ENCODE peak calls at places on chromosome 13, in six cellular contexts. One of them, this sample, is unnamed.

GRCh38 chr13:92802776-92803175 is 423.8 kb upstream of the GPC6 start:
- DNase-seq in neuronal stem cell: no peak
- DNase-seq in hepatocyte: no peak
- DNase-seq in endodermal cell: no peak
- DNase-seq in mammary epithelial cell: no peak
- DNase-seq in BE2C: no peak
- DNase-seq in this sample: no peak

GRCh38 chr13:33388254-33388998 is 102.9 kb upstream of the STARD13 start:
- DNase-seq in neuronal stem cell: no peak
- DNase-seq in hepatocyte: peak
- DNase-seq in endodermal cell: no peak
- DNase-seq in mammary epithelial cell: peak
- DNase-seq in BE2C: no peak
- DNase-seq in this sample: no peak

GRCh38 chr13:46213242-46213641 is 1.5 kb downstream of the LRRC63 start:
- DNase-seq in neuronal stem cell: no peak
- DNase-seq in hepatocyte: no peak
- DNase-seq in endodermal cell: no peak
- DNase-seq in mammary epithelial cell: no peak
- DNase-seq in BE2C: no peak
- DNase-seq in this sample: no peak

GRCh38 chr13:97659602-97660001 is 225.6 kb downstream of the RAP2A start:
- DNase-seq in neuronal stem cell: peak
- DNase-seq in hepatocyte: peak
- DNase-seq in endodermal cell: no peak
- DNase-seq in mammary epithelial cell: no peak
- DNase-seq in BE2C: peak
- DNase-seq in this sample: no peak

GRCh38 chr13:102769679-102770078 is 3.9 kb downstream of the TEX30 start:
- DNase-seq in neuronal stem cell: no peak
- DNase-seq in hepatocyte: no peak
- DNase-seq in endodermal cell: no peak
- DNase-seq in mammary epithelial cell: peak
- DNase-seq in BE2C: no peak
- DNase-seq in this sample: no peak

GRCh38 chr13:42497798-42498197 is 76.2 kb upstream of the TNFSF11 start:
- DNase-seq in neuronal stem cell: no peak
- DNase-seq in hepatocyte: peak
- DNase-seq in endodermal cell: no peak
- DNase-seq in mammary epithelial cell: peak
- DNase-seq in BE2C: no peak
- DNase-seq in this sample: no peak

GRCh38 chr13:33276581-33276980 is 9.0 kb downstream of the STARD13 start:
- DNase-seq in neuronal stem cell: no peak
- DNase-seq in hepatocyte: no peak
- DNase-seq in endodermal cell: no peak
- DNase-seq in mammary epithelial cell: no peak
- DNase-seq in BE2C: no peak
- DNase-seq in this sample: no peak

GRCh38 chr13:21974741-21975140 is 303.9 kb downstream of the FGF9 start:
- DNase-seq in neuronal stem cell: no peak
- DNase-seq in hepatocyte: no peak
- DNase-seq in endodermal cell: no peak
- DNase-seq in mammary epithelial cell: no peak
- DNase-seq in BE2C: no peak
- DNase-seq in this sample: no peak

GRCh38 chr13:106371024-106371423 is 164.4 kb downstream of the EFNB2 start:
- DNase-seq in neuronal stem cell: no peak
- DNase-seq in hepatocyte: no peak
- DNase-seq in endodermal cell: no peak
- DNase-seq in mammary epithelial cell: no peak
- DNase-seq in BE2C: no peak
- DNase-seq in this sample: no peak

GRCh38 chr13:41011382-41011956 is 7.6 kb downstream of the ELF1 start:
- DNase-seq in neuronal stem cell: no peak
- DNase-seq in hepatocyte: no peak
- DNase-seq in endodermal cell: no peak
- DNase-seq in mammary epithelial cell: no peak
- DNase-seq in BE2C: no peak
- DNase-seq in this sample: no peak

GRCh38 chr13:90232291-90232690 is 1115.2 kb upstream of the MIR17HG start:
- DNase-seq in neuronal stem cell: no peak
- DNase-seq in hepatocyte: no peak
- DNase-seq in endodermal cell: no peak
- DNase-seq in mammary epithelial cell: no peak
- DNase-seq in BE2C: no peak
- DNase-seq in this sample: no peak

GRCh38 chr13:80572308-80572676 is 231.4 kb upstream of the SPRY2 start:
- DNase-seq in neuronal stem cell: no peak
- DNase-seq in hepatocyte: no peak
- DNase-seq in endodermal cell: no peak
- DNase-seq in mammary epithelial cell: no peak
- DNase-seq in BE2C: no peak
- DNase-seq in this sample: no peak

GRCh38 chr13:31201341-31202024 is 1.7 kb downstream of the B3GLCT start:
- DNase-seq in neuronal stem cell: no peak
- DNase-seq in hepatocyte: no peak
- DNase-seq in endodermal cell: no peak
- DNase-seq in mammary epithelial cell: peak
- DNase-seq in BE2C: peak
- DNase-seq in this sample: peak
- H3K4me3 ChIP-seq in neuronal stem cell: peak
- H3K4me3 ChIP-seq in hepatocyte: peak
- H3K4me3 ChIP-seq in endodermal cell: peak
- H3K4me3 ChIP-seq in mammary epithelial cell: peak
- H3K4me3 ChIP-seq in BE2C: peak
- H3K4me3 ChIP-seq in this sample: no peak

GRCh38 chr13:53382008-53382407 is 353.4 kb downstream of the OLFM4 start:
- DNase-seq in neuronal stem cell: no peak
- DNase-seq in hepatocyte: no peak
- DNase-seq in endodermal cell: peak
- DNase-seq in mammary epithelial cell: no peak
- DNase-seq in BE2C: no peak
- DNase-seq in this sample: no peak

DNA sequence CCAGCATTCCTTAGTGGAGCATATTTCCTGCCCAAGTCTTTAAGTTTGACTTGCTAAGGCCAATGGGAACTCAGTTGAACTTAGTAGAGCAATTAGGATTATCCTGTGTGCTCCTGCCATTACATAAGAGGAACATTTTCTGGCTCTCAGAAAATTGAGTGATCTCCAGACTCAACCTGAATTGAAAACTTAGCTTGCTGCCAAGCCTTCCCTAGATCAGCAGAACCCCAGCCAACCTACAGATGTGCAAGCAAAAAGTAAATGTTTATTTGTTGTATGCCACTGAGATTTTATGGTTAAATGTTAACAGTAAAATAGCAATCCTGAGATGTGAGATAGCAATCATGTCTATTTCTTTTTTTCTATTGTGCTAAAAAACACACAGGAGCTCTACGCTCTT is 350.9 kb downstream of the OLFM4 start:
- DNase-seq in neuronal stem cell: no peak
- DNase-seq in hepatocyte: no peak
- DNase-seq in endodermal cell: no peak
- DNase-seq in mammary epithelial cell: no peak
- DNase-seq in BE2C: no peak
- DNase-seq in this sample: no peak
- H3K4me3 ChIP-seq in neuronal stem cell: no peak
- H3K4me3 ChIP-seq in hepatocyte: no peak
- H3K4me3 ChIP-seq in endodermal cell: no peak
- H3K4me3 ChIP-seq in mammary epithelial cell: no peak
- H3K4me3 ChIP-seq in BE2C: no peak
- H3K4me3 ChIP-seq in this sample: no peak

DNA sequence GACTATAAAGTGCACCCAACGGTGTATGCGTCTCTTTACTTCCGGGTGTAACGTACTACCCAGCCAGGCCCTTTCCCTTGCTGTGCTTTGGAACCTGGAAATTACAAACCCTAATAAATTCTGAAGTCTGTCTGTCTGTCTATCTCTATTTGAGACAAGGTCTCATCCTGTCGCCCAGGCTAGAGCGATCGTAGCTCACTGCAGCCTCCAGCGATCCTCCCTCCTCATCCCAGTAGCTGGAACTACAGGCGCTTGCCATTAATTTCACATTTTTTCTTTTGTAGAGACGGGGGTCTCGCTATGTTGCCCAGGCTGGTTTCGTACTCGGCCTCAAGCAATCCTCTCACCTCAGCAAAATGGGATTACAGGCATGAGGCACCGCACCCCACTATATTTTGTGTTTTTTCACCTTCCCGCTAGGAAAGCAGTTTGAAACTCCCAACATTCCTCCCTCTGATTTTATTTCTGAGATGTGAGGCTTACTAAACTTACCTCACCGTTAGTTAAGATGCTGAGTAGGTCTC is 471 bp upstream of the RNF6 start:
- DNase-seq in neuronal stem cell: no peak
- DNase-seq in hepatocyte: no peak
- DNase-seq in endodermal cell: no peak
- DNase-seq in mammary epithelial cell: no peak
- DNase-seq in BE2C: no peak
- DNase-seq in this sample: no peak
- H3K4me3 ChIP-seq in neuronal stem cell: peak
- H3K4me3 ChIP-seq in hepatocyte: peak
- H3K4me3 ChIP-seq in endodermal cell: peak
- H3K4me3 ChIP-seq in mammary epithelial cell: peak
- H3K4me3 ChIP-seq in BE2C: peak
- H3K4me3 ChIP-seq in this sample: peak

GRCh38 chr13:98871727-98872126 is 106.1 kb downstream of the DOCK9 start:
- DNase-seq in neuronal stem cell: no peak
- DNase-seq in hepatocyte: no peak
- DNase-seq in endodermal cell: no peak
- DNase-seq in mammary epithelial cell: no peak
- DNase-seq in BE2C: no peak
- DNase-seq in this sample: no peak
- H3K4me3 ChIP-seq in neuronal stem cell: no peak
- H3K4me3 ChIP-seq in hepatocyte: no peak
- H3K4me3 ChIP-seq in endodermal cell: no peak
- H3K4me3 ChIP-seq in mammary epithelial cell: no peak
- H3K4me3 ChIP-seq in BE2C: no peak
- H3K4me3 ChIP-seq in this sample: no peak

GRCh38 chr13:109786457-109787134 is at the start of gene IRS2:
- DNase-seq in neuronal stem cell: peak
- DNase-seq in hepatocyte: peak
- DNase-seq in endodermal cell: peak
- DNase-seq in mammary epithelial cell: peak
- DNase-seq in BE2C: peak
- DNase-seq in this sample: peak

GRCh38 chr13:109785892-109786450 is 412 bp downstream of the IRS2 start:
- DNase-seq in neuronal stem cell: no peak
- DNase-seq in hepatocyte: peak
- DNase-seq in endodermal cell: no peak
- DNase-seq in mammary epithelial cell: no peak
- DNase-seq in BE2C: no peak
- DNase-seq in this sample: no peak

GRCh38 chr13:109784590-109785140 is 1.7 kb downstream of the IRS2 start:
- DNase-seq in neuronal stem cell: peak
- DNase-seq in hepatocyte: peak
- DNase-seq in endodermal cell: peak
- DNase-seq in mammary epithelial cell: peak
- DNase-seq in BE2C: peak
- DNase-seq in this sample: peak

GRCh38 chr13:109783815-109784589 is 2.4 kb downstream of the IRS2 start:
- DNase-seq in neuronal stem cell: no peak
- DNase-seq in hepatocyte: no peak
- DNase-seq in endodermal cell: peak
- DNase-seq in mammary epithelial cell: no peak
- DNase-seq in BE2C: peak
- DNase-seq in this sample: no peak

GRCh38 chr13:109785141-109785891 is 1.1 kb downstream of the IRS2 start:
- DNase-seq in neuronal stem cell: no peak
- DNase-seq in hepatocyte: peak
- DNase-seq in endodermal cell: peak
- DNase-seq in mammary epithelial cell: peak
- DNase-seq in BE2C: peak
- DNase-seq in this sample: peak
- H3K4me3 ChIP-seq in neuronal stem cell: peak
- H3K4me3 ChIP-seq in hepatocyte: peak
- H3K4me3 ChIP-seq in endodermal cell: peak
- H3K4me3 ChIP-seq in mammary epithelial cell: peak
- H3K4me3 ChIP-seq in BE2C: peak
- H3K4me3 ChIP-seq in this sample: peak

DNA sequence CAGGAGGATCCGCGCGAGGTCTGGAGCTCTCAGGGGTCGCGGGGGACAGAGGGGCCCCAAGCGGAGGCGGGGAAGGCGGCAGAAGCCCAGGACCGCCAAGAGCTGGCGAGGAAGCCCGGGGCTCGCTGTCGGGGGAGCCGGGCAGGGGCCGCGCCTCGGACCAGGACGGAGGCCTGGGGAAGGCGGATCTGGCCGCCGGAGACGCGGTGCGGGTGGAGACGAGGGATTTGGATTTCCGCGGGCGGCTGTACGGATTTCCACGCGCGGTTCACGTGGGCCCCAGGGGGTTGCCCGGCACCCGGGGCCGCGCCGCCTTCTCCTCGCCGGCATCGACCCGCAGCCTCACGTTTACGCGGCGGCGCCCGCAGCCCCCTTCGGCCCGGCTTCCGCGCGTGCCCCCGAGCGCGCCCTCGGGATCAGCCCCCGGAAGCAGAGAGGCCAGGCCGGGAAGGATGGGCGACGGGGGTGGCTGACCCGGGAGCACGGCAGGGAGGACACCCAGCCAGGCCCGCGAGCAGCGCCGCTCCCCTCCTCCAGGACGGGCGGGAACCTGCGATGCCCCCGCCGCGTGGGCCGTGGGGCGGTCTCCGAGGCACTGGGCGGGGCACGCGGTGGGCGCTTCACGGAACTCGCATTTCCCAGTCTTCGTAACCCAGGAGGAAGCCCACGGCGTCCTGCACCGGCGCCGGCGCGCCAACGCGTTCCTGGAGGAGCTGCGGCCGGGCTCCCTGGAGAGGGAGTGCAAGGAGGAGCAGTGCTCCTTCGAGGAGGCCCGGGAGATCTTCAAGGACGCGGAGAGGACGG is 4.7 kb downstream of the F7 start:
- DNase-seq in neuronal stem cell: no peak
- DNase-seq in hepatocyte: no peak
- DNase-seq in endodermal cell: peak
- DNase-seq in mammary epithelial cell: no peak
- DNase-seq in BE2C: peak
- DNase-seq in this sample: peak
- H3K4me3 ChIP-seq in neuronal stem cell: no peak
- H3K4me3 ChIP-seq in hepatocyte: peak
- H3K4me3 ChIP-seq in endodermal cell: peak
- H3K4me3 ChIP-seq in mammary epithelial cell: no peak
- H3K4me3 ChIP-seq in BE2C: no peak
- H3K4me3 ChIP-seq in this sample: peak

GRCh38 chr13:100197591-100198365 is 108.9 kb downstream of the PCCA start:
- DNase-seq in neuronal stem cell: no peak
- DNase-seq in hepatocyte: no peak
- DNase-seq in endodermal cell: no peak
- DNase-seq in mammary epithelial cell: peak
- DNase-seq in BE2C: no peak
- DNase-seq in this sample: no peak

GRCh38 chr13:100196380-100196779 is 107.5 kb downstream of the PCCA start:
- DNase-seq in neuronal stem cell: no peak
- DNase-seq in hepatocyte: no peak
- DNase-seq in endodermal cell: no peak
- DNase-seq in mammary epithelial cell: no peak
- DNase-seq in BE2C: no peak
- DNase-seq in this sample: no peak

GRCh38 chr13:100195568-100195967 is 106.7 kb downstream of the PCCA start:
- DNase-seq in neuronal stem cell: no peak
- DNase-seq in hepatocyte: no peak
- DNase-seq in endodermal cell: no peak
- DNase-seq in mammary epithelial cell: no peak
- DNase-seq in BE2C: no peak
- DNase-seq in this sample: no peak

GRCh38 chr13:100197116-100197515 is 108.2 kb downstream of the PCCA start:
- DNase-seq in neuronal stem cell: no peak
- DNase-seq in hepatocyte: no peak
- DNase-seq in endodermal cell: no peak
- DNase-seq in mammary epithelial cell: no peak
- DNase-seq in BE2C: no peak
- DNase-seq in this sample: no peak
- H3K4me3 ChIP-seq in neuronal stem cell: no peak
- H3K4me3 ChIP-seq in hepatocyte: no peak
- H3K4me3 ChIP-seq in endodermal cell: no peak
- H3K4me3 ChIP-seq in mammary epithelial cell: no peak
- H3K4me3 ChIP-seq in BE2C: no peak
- H3K4me3 ChIP-seq in this sample: no peak